ENCODE peak calls at places on chromosome 16, in eight cellular contexts. F, Q, G, T, Z, I, E and H are unnamed samples.

GRCh38 chr16:14301150-14302030 is 230.3 kb downstream of the MRTFB start:
- DNase-seq in F (no peak), Q (no peak), G (peak), T (no peak), Z (no peak), I (peak), E (no peak), H (no peak)

GRCh38 chr16:11681977-11682654 is 13.9 kb downstream of the SNN start:
- DNase-seq in F (peak), Q (no peak), G (no peak), T (no peak), Z (no peak), I (no peak), E (no peak), H (peak)

GRCh38 chr16:88662222-88662842 is 559 bp downstream of the MVD start:
- DNase-seq in F (peak), Q (no peak), G (peak), T (no peak), Z (no peak), I (no peak), E (no peak), H (no peak)

GRCh38 chr16:20918486-20919239 is 18.1 kb downstream of the LYRM1 start:
- DNase-seq in F (peak), Q (no peak), G (peak), T (no peak), Z (no peak), I (peak), E (no peak), H (no peak)

GRCh38 chr16:74726736-74727135 is 26.1 kb upstream of the MLKL start:
- DNase-seq in F (no peak), Q (no peak), G (peak), T (no peak), Z (no peak), I (no peak), E (no peak), H (no peak)

GRCh38 chr16:3060339-3061127 is 4.9 kb upstream of the IL32 start:
- DNase-seq in F (no peak), Q (no peak), G (peak), T (no peak), Z (no peak), I (no peak), E (no peak), H (no peak)

GRCh38 chr16:81625544-81626152 is 153.4 kb upstream of the PLCG2 start:
- DNase-seq in F (no peak), Q (no peak), G (peak), T (no peak), Z (peak), I (peak), E (no peak), H (no peak)

GRCh38 chr16:67907397-67907796 is 14.3 kb downstream of the PSKH1 start:
- DNase-seq in F (no peak), Q (no peak), G (peak), T (no peak), Z (no peak), I (no peak), E (no peak), H (no peak)

GRCh38 chr16:82108774-82109173 is 61.2 kb downstream of the MPHOSPH6 start:
- DNase-seq in F (no peak), Q (no peak), G (no peak), T (no peak), Z (no peak), I (no peak), E (no peak), H (no peak)

GRCh38 chr16:56865394-56866062 is 521 bp downstream of the SLC12A3 start:
- DNase-seq in F (no peak), Q (no peak), G (no peak), T (no peak), Z (no peak), I (no peak), E (no peak), H (no peak)

GRCh38 chr16:82782715-82783251 is 156.0 kb downstream of the CDH13 start:
- DNase-seq in F (no peak), Q (no peak), G (no peak), T (no peak), Z (peak), I (peak), E (no peak), H (no peak)

GRCh38 chr16:83623091-83623730 is 184.6 kb upstream of the HSBP1 start:
- DNase-seq in F (no peak), Q (no peak), G (no peak), T (no peak), Z (no peak), I (no peak), E (no peak), H (no peak)

GRCh38 chr16:75494184-75494583 is 1.1 kb downstream of the CHST6 start:
- DNase-seq in F (no peak), Q (no peak), G (no peak), T (no peak), Z (no peak), I (no peak), E (no peak), H (no peak)

DNA sequence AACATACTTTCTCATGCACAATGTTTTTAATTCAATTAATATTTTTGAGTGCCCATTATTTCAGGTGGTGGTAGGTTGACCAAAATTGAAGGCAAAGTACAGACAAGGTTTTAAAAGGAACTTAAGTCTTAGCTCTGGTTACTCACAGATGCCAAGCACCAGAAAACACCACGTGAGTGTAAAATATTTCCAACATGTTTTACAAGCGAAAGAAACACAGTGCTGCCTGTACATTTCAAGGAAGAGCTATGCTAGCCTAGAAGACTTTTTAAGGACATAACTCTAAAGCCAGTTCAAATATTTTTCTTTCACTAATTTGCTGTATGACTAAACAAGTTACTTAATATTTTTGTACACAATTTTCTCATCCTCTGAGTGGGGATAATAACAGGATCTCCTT is 736.4 kb upstream of the GOT2 start:
- DNase-seq in F (no peak), Q (no peak), G (no peak), T (no peak), Z (no peak), I (no peak), E (no peak), H (no peak)
- TF ChIP-seq CTCF in F (no peak), Q (no peak), G (no peak), T (no peak), Z (no peak), I (no peak), E (no peak), H (no peak)

GRCh38 chr16:7318661-7319060 is 14.0 kb upstream of the RBFOX1 start:
- DNase-seq in F (no peak), Q (no peak), G (no peak), T (no peak), Z (no peak), I (no peak), E (no peak), H (no peak)
- TF ChIP-seq CTCF in F (no peak), Q (no peak), G (no peak), T (no peak), Z (no peak), I (no peak), E (no peak), H (no peak)

DNA sequence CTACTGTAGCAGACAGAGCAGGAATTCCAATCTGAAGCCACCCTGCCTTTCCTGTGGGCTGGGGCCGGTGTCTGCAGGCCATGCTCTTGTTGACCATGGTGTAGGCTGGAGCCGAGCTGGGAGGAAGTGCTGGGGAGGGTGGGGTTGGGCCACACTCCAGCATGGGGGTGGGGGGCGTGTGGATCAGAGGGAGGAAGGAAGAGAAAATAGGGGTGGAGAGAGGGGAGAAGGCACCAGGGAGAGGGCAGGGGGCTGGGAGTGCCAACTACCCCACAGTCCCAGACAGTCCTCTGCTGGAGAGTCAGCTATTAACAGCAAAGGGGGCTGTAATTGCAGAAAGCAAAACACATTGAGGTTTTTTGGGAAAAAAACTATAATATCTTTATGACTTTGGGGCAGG is 54.2 kb upstream of the JPH3 start:
- DNase-seq in F (no peak), Q (no peak), G (no peak), T (no peak), Z (no peak), I (no peak), E (no peak), H (no peak)
- TF ChIP-seq CTCF in F (no peak), Q (no peak), G (no peak), T (no peak), Z (no peak), I (no peak), E (no peak), H (peak)

GRCh38 chr16:66274335-66275110 is 92.0 kb upstream of the CDH5 start:
- DNase-seq in F (peak), Q (peak), G (no peak), T (no peak), Z (no peak), I (peak), E (no peak), H (no peak)

GRCh38 chr16:66275795-66276428 is 90.6 kb upstream of the CDH5 start:
- DNase-seq in F (peak), Q (peak), G (no peak), T (no peak), Z (no peak), I (peak), E (no peak), H (no peak)

GRCh38 chr16:66277311-66278070 is 89.0 kb upstream of the CDH5 start:
- DNase-seq in F (peak), Q (peak), G (no peak), T (no peak), Z (no peak), I (no peak), E (no peak), H (no peak)

GRCh38 chr16:66278111-66278531 is 88.4 kb upstream of the CDH5 start:
- DNase-seq in F (peak), Q (peak), G (no peak), T (no peak), Z (no peak), I (no peak), E (no peak), H (no peak)

GRCh38 chr16:66278604-66279262 is 87.8 kb upstream of the CDH5 start:
- DNase-seq in F (peak), Q (peak), G (no peak), T (no peak), Z (no peak), I (no peak), E (no peak), H (no peak)
- TF ChIP-seq CTCF in F (no peak), Q (no peak), G (no peak), T (no peak), Z (no peak), I (no peak), E (no peak), H (no peak)

GRCh38 chr16:29820730-29821662 is 734 bp downstream of the MVP start:
- DNase-seq in F (no peak), Q (no peak), G (peak), T (peak), Z (peak), I (peak), E (no peak), H (no peak)

GRCh38 chr16:29818082-29818481 is 2.1 kb downstream of the PAGR1 start:
- DNase-seq in F (no peak), Q (no peak), G (no peak), T (no peak), Z (no peak), I (no peak), E (no peak), H (no peak)

GRCh38 chr16:29820271-29820701 is at the start of gene MVP:
- DNase-seq in F (no peak), Q (no peak), G (peak), T (peak), Z (peak), I (peak), E (no peak), H (no peak)

GRCh38 chr16:29821663-29822115 is 1.4 kb downstream of the MVP start:
- DNase-seq in F (no peak), Q (no peak), G (no peak), T (no peak), Z (no peak), I (peak), E (no peak), H (no peak)

DNA sequence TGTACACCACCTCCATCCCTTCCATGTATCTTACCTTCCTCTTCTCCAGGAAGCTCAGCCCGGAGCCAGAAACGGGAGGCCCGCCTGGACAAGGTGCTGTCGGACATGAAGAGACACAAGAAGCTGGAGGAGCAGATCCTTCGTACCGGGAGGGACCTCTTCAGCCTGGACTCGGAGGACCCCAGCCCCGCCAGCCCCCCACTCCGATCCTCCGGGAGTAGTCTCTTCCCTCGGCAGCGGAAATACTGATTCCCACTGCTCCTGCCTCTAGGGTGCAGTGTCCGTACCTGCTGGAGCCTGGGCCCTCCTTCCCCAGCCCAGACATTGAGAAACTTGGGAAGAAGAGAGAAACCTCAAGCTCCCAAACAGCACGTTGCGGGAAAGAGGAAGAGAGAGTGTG is 756 bp upstream of the MVP start:
- DNase-seq in F (no peak), Q (no peak), G (no peak), T (no peak), Z (no peak), I (no peak), E (no peak), H (no peak)
- TF ChIP-seq CTCF in F (no peak), Q (no peak), G (no peak), T (no peak), Z (no peak), I (peak), E (no peak), H (peak)